ENCODE peak calls at places on chromosome 3, in seven cellular contexts. U is H9, P is stomach, I is IMR-90, J is ovary, E is suprapubic skin, W is transverse colon. F is an unnamed sample.

GRCh38 chr3:112682361-112682760 is 41.4 kb upstream of the CCDC80 start:
- DNase-seq in U (no peak), P (no peak), I (peak; percentile 64), J (no peak), E (no peak), W (no peak), F (no peak)

GRCh38 chr3:88003115-88003755 is 55.6 kb downstream of the CGGBP1 start:
- DNase-seq in U (no peak), P (no peak), I (peak; percentile 49), J (no peak), E (no peak), W (no peak), F (no peak)

GRCh38 chr3:135040321-135041110 is 245.5 kb downstream of the EPHB1 start:
- DNase-seq in U (no peak), P (no peak), I (no peak), J (no peak), E (no peak), W (no peak), F (no peak)

GRCh38 chr3:11479230-11479620 is 164.5 kb downstream of the VGLL4 start:
- DNase-seq in U (no peak), P (no peak), I (no peak), J (no peak), E (no peak), W (no peak), F (no peak)

GRCh38 chr3:99945328-99945995 is 127.8 kb downstream of the CMSS1 start:
- DNase-seq in U (no peak), P (peak; percentile 42), I (peak; percentile 38), J (no peak), E (no peak), W (no peak), F (no peak)

GRCh38 chr3:149377408-149378111 is at the start of gene TM4SF1:
- DNase-seq in U (peak; percentile 42), P (peak; percentile 65), I (peak; percentile 97), J (peak; percentile 51), E (no peak), W (peak; percentile 57), F (peak; percentile 56)

GRCh38 chr3:149686996-149687395 is 29.2 kb upstream of the WWTR1 start:
- DNase-seq in U (no peak), P (no peak), I (no peak), J (no peak), E (no peak), W (no peak), F (no peak)

GRCh38 chr3:12307136-12307535 is 18.3 kb downstream of the PPARG start:
- DNase-seq in U (no peak), P (no peak), I (peak; percentile 24), J (no peak), E (no peak), W (no peak), F (no peak)

GRCh38 chr3:126288314-126288713 is 68.9 kb downstream of the KLF15 start:
- DNase-seq in U (peak; percentile 62), P (peak; percentile 73), I (no peak), J (peak; percentile 50), E (no peak), W (peak; percentile 31), F (peak; percentile 19)

GRCh38 chr3:32440481-32441350 is 49.1 kb downstream of the CMTM7 start:
- DNase-seq in U (no peak), P (no peak), I (no peak), J (no peak), E (no peak), W (no peak), F (no peak)

GRCh38 chr3:150623945-150624344 is 20.8 kb downstream of the SELENOT start:
- DNase-seq in U (no peak), P (no peak), I (peak; percentile 18), J (no peak), E (no peak), W (no peak), F (no peak)

GRCh38 chr3:167978071-167978470 is 117.7 kb downstream of the GOLIM4 start:
- DNase-seq in U (no peak), P (peak; percentile 76), I (no peak), J (no peak), E (no peak), W (peak; percentile 74), F (no peak)

GRCh38 chr3:149657458-149657795 is 398 bp downstream of the WWTR1 start:
- DNase-seq in U (no peak), P (peak; percentile 33), I (peak; percentile 59), J (peak; percentile 75), E (peak; percentile 81), W (peak; percentile 32), F (peak; percentile 44)

GRCh38 chr3:163541629-163542028 is 1536.7 kb downstream of the SI start:
- DNase-seq in U (no peak), P (no peak), I (no peak), J (no peak), E (no peak), W (no peak), F (no peak)

GRCh38 chr3:39718674-39719595 is 90.5 kb upstream of the MYRIP start:
- DNase-seq in U (no peak), P (no peak), I (peak; percentile 1), J (no peak), E (no peak), W (no peak), F (no peak)

GRCh38 chr3:47323431-47324277 is 40.9 kb downstream of the KLHL18 start:
- DNase-seq in U (peak; percentile 21), P (no peak), I (peak; percentile 35), J (no peak), E (no peak), W (no peak), F (no peak)

GRCh38 chr3:147807773-147808172 is 398.6 kb downstream of the ZIC1 start:
- DNase-seq in U (no peak), P (no peak), I (no peak), J (no peak), E (no peak), W (no peak), F (no peak)

GRCh38 chr3:4387224-4388204 is 79.6 kb downstream of the SUMF1 start:
- DNase-seq in U (no peak), P (no peak), I (no peak), J (no peak), E (no peak), W (no peak), F (no peak)

GRCh38 chr3:17945018-17945798 is 202.8 kb upstream of the TBC1D5 start:
- DNase-seq in U (no peak), P (no peak), I (no peak), J (no peak), E (no peak), W (no peak), F (no peak)

GRCh38 chr3:37765591-37766219 is 96.0 kb upstream of the CTDSPL start:
- DNase-seq in U (no peak), P (no peak), I (no peak), J (peak; percentile 72), E (no peak), W (no peak), F (no peak)

GRCh38 chr3:103794656-103795055 is 1359.8 kb downstream of the ZPLD1 start:
- DNase-seq in U (no peak), P (no peak), I (no peak), J (no peak), E (no peak), W (no peak), F (no peak)

GRCh38 chr3:44280631-44281030 is 38.9 kb downstream of the TOPAZ1 start:
- DNase-seq in U (peak; percentile 39), P (no peak), I (no peak), J (no peak), E (no peak), W (no peak), F (no peak)

GRCh38 chr3:123005291-123005690 is 22.3 kb downstream of the SEMA5B start:
- DNase-seq in U (no peak), P (no peak), I (no peak), J (no peak), E (no peak), W (no peak), F (no peak)

GRCh38 chr3:190517696-190518095 is 3.8 kb downstream of the IL1RAP start:
- DNase-seq in U (no peak), P (no peak), I (peak; percentile 73), J (no peak), E (no peak), W (no peak), F (no peak)
- TF ChIP-seq CTCF in U (no peak), P (no peak), I (peak; percentile 9), J (no peak), E (no peak), W (no peak), F (no peak)

GRCh38 chr3:157100079-157100477 is 59.9 kb downstream of the CCNL1 start:
- DNase-seq in U (no peak), P (no peak), I (no peak), J (no peak), E (no peak), W (no peak), F (no peak)

GRCh38 chr3:157099337-157100078 is 60.4 kb downstream of the CCNL1 start:
- DNase-seq in U (no peak), P (no peak), I (peak; percentile 47), J (no peak), E (no peak), W (no peak), F (no peak)

GRCh38 chr3:157101470-157101869 is 58.5 kb downstream of the CCNL1 start:
- DNase-seq in U (no peak), P (no peak), I (no peak), J (no peak), E (no peak), W (no peak), F (no peak)

GRCh38 chr3:157102098-157102497 is 57.8 kb downstream of the CCNL1 start:
- DNase-seq in U (no peak), P (no peak), I (no peak), J (no peak), E (no peak), W (no peak), F (no peak)

GRCh38 chr3:157100997-157101396 is 59.0 kb downstream of the CCNL1 start:
- DNase-seq in U (no peak), P (no peak), I (peak; percentile 55), J (no peak), E (no peak), W (no peak), F (no peak)
- H3K4me1 ChIP-seq in U (peaks cover 5% of the 10 kb centered on the region), P (peaks cover 28% of the 10 kb centered on the region), I (peaks cover 25% of the 10 kb centered on the region), J (peaks cover 4% of the 10 kb centered on the region), E (peaks cover 22% of the 10 kb centered on the region), W (peaks cover 41% of the 10 kb centered on the region), F (no peaks in the 10 kb centered on the region)

DNA sequence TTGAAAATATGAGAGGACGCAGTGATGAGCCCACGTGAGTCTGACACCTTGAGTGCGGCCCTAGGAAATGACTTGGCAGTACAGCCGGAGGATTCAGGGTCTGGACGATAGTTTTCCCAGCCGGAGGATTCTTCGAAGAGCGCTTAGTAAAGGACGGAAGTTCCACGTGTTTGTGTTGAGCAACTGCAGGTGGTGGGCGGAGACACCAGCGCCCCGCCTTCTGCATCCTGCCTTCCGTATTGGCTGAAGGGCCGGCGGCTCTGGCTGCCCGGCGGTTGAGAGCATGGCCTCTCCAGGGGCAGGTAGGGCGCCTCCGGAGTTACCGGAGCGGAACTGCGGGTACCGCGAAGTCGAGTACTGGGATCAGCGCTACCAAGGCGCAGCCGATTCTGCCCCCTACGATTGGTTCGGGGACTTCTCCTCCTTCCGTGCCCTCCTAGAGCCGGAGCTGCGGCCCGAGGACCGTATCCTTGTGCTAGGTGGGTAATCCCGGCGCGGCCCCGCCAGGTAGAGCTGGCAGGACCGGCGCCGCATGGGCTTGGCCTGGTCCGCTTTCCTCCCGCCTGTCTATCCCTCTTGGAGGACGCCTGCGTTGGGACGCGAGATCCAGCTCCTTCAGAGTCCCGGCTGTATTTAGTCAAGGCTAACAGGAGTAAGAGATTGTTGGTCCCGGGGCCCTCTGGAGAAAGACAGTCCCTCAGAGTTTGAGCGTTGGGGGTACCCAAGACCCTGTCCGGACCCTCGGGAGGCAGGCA is at the start of gene EEF1AKMT4:
- DNase-seq in U (peak; percentile 100), P (peak; percentile 98), I (peak; percentile 98), J (peak; percentile 95), E (peak; percentile 98), W (peak; percentile 98), F (peak; percentile 89)
- TF ChIP-seq CTCF in U (peak; percentile 67), P (peak; percentile 34), I (peak; percentile 58), J (peak; percentile 71), E (peak; percentile 59), W (peak; percentile 73), F (peak; percentile 32)

GRCh38 chr3:54445630-54446029 is 323.3 kb downstream of the CACNA2D3 start:
- DNase-seq in U (no peak), P (no peak), I (no peak), J (no peak), E (no peak), W (no peak), F (no peak)
- H3K4me1 ChIP-seq in U (no peaks in the 10 kb centered on the region), P (no peaks in the 10 kb centered on the region), I (no peaks in the 10 kb centered on the region), J (peaks cover 2% of the 10 kb centered on the region), E (peaks cover 13% of the 10 kb centered on the region), W (peaks cover 4% of the 10 kb centered on the region), F (peaks cover 13% of the 10 kb centered on the region)